ENCODE peak calls at places on chromosomes 11 and 22, in five cellular contexts. L is OCI-LY7, D is right atrium auricular region, T is aorta, W is Panc1. P is an unnamed sample.
A peak's percentile ranks its signal among the peaks of the same experiment; 100 is the strongest.

GRCh38 chr11:8063319-8063718 is 17.7 kb upstream of the TUB start:
- DNase-seq in L (no peak), D (peak; percentile 80), T (no peak), W (no peak), P (no peak)

GRCh38 chr11:117621226-117621625 is 175.8 kb downstream of the DSCAML1 start:
- DNase-seq in L (peak; percentile 3), D (no peak), T (no peak), W (no peak), P (no peak)

GRCh38 chr11:62721994-62722393 is 5.3 kb downstream of the HNRNPUL2 start:
- DNase-seq in L (no peak), D (no peak), T (no peak), W (no peak), P (no peak)

GRCh38 chr22:43482310-43482625 is 70.5 kb downstream of the MPPED1 start:
- DNase-seq in L (no peak), D (no peak), T (peak; percentile 64), W (no peak), P (no peak)

GRCh38 chr11:94665116-94665659 is 98.0 kb downstream of the PIWIL4 start:
- DNase-seq in L (no peak), D (no peak), T (no peak), W (no peak), P (no peak)

GRCh38 chr22:46052801-46053562 is 76.0 kb upstream of the WNT7B start:
- DNase-seq in L (peak; percentile 38), D (no peak), T (peak; percentile 77), W (no peak), P (peak; percentile 66)

GRCh38 chr11:133414503-133414902 is 117.8 kb downstream of the OPCML start:
- DNase-seq in L (no peak), D (no peak), T (no peak), W (no peak), P (no peak)

GRCh38 chr11:84558085-84558905 is 1068.8 kb downstream of the DLG2 start:
- DNase-seq in L (peak; percentile 74), D (no peak), T (no peak), W (peak; percentile 20), P (no peak)

GRCh38 chr11:11396290-11397042 is 43.4 kb upstream of the CSNK2A3 start:
- DNase-seq in L (no peak), D (no peak), T (no peak), W (no peak), P (no peak)

GRCh38 chr11:119937412-119937811 is 200.5 kb downstream of the TRIM29 start:
- DNase-seq in L (no peak), D (no peak), T (no peak), W (no peak), P (no peak)

GRCh38 chr11:114197799-114198500 is 98.2 kb upstream of the NNMT start:
- DNase-seq in L (no peak), D (peak; percentile 90), T (peak; percentile 89), W (no peak), P (no peak)

GRCh38 chr11:120974466-120974865 is 49.4 kb upstream of the TBCEL start:
- DNase-seq in L (no peak), D (no peak), T (no peak), W (no peak), P (no peak)

GRCh38 chr11:122105009-122105828 is 10.8 kb downstream of the BLID start:
- DNase-seq in L (no peak), D (no peak), T (no peak), W (no peak), P (no peak)

GRCh38 chr22:47587361-47587760 is 824.9 kb downstream of the TBC1D22A start:
- DNase-seq in L (no peak), D (no peak), T (peak; percentile 11), W (no peak), P (no peak)

GRCh38 chr22:47586038-47586437 is 823.6 kb downstream of the TBC1D22A start:
- DNase-seq in L (no peak), D (no peak), T (peak; percentile 2), W (no peak), P (no peak)

GRCh38 chr22:47587861-47588582 is 825.6 kb downstream of the TBC1D22A start:
- DNase-seq in L (no peak), D (no peak), T (peak; percentile 14), W (no peak), P (no peak)

GRCh38 chr22:47588583-47588970 is 826.1 kb downstream of the TBC1D22A start:
- DNase-seq in L (no peak), D (no peak), T (peak; percentile 13), W (no peak), P (no peak)

GRCh38 chr22:47586946-47587345 is 824.5 kb downstream of the TBC1D22A start:
- DNase-seq in L (no peak), D (no peak), T (peak; percentile 66), W (no peak), P (no peak)
- H3K9me3 ChIP-seq in L (peaks cover 19% of the 10 kb centered on the region), D (peaks cover 20% of the 10 kb centered on the region), T (no peaks in the 10 kb centered on the region), W (peaks cover 3% of the 10 kb centered on the region), P (peaks cover 3% of the 10 kb centered on the region)

GRCh38 chr11:91587131-91587530 is 637.5 kb upstream of the FAT3 start:
- DNase-seq in L (no peak), D (no peak), T (no peak), W (no peak), P (no peak)

GRCh38 chr11:91591021-91591420 is 633.6 kb upstream of the FAT3 start:
- DNase-seq in L (no peak), D (no peak), T (no peak), W (no peak), P (no peak)

DNA sequence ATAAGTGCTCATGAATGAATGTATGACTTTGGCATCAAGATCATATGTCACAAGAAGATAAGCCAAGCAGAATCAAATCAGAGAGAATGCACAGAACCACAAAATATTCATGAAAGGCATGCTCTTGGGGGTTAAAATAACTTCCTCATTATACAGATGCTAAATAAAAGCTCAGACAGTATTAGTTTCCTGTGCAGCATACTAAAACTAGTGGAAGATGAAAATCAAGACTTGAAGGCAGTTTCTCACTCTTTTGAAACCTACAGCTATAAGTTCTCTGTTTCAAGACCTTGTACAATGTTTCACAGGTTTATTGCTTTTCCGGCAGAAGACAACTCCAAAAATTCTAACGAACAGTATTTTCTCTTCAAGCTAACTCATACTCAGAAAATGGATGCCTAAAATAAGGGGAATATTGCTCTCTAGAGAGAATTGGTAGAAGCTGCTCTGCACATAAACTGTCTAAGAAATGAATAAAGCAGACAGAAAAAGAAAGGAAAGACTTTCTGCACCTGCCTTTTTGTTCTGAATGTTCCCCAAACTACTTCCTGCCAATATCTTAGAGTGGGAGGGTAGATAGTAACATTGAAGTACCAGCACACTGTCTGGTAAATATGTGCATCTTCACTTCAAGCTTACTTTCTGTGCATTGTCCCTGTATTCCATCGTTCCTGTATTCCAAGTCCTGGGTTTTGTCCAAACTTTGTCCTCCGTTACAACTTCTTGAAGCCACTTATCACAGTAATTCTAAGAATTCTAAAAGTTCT is 639.4 kb upstream of the FAT3 start:
- DNase-seq in L (no peak), D (no peak), T (no peak), W (no peak), P (no peak)
- H3K9me3 ChIP-seq in L (no peaks in the 10 kb centered on the region), D (no peaks in the 10 kb centered on the region), T (no peaks in the 10 kb centered on the region), W (no peaks in the 10 kb centered on the region), P (no peaks in the 10 kb centered on the region)

GRCh38 chr22:47563406-47564157 is 801.1 kb downstream of the TBC1D22A start:
- DNase-seq in L (no peak), D (peak; percentile 13), T (peak; percentile 27), W (no peak), P (no peak)

GRCh38 chr22:47564158-47564450 is 801.7 kb downstream of the TBC1D22A start:
- DNase-seq in L (no peak), D (peak; percentile 26), T (no peak), W (no peak), P (no peak)

GRCh38 chr22:47567126-47567730 is 804.8 kb downstream of the TBC1D22A start:
- DNase-seq in L (no peak), D (no peak), T (peak; percentile 39), W (no peak), P (no peak)

GRCh38 chr22:47565607-47566006 is 803.2 kb downstream of the TBC1D22A start:
- DNase-seq in L (no peak), D (peak; percentile 36), T (no peak), W (no peak), P (no peak)

GRCh38 chr22:47564651-47565050 is 802.2 kb downstream of the TBC1D22A start:
- DNase-seq in L (no peak), D (peak; percentile 34), T (no peak), W (no peak), P (no peak)
- H3K9me3 ChIP-seq in L (no peaks in the 10 kb centered on the region), D (no peaks in the 10 kb centered on the region), T (no peaks in the 10 kb centered on the region), W (no peaks in the 10 kb centered on the region), P (no peaks in the 10 kb centered on the region)

GRCh38 chr22:47495102-47495501 is 732.7 kb downstream of the TBC1D22A start:
- DNase-seq in L (peak; percentile 62), D (no peak), T (no peak), W (no peak), P (no peak)

GRCh38 chr22:47497666-47498065 is 735.2 kb downstream of the TBC1D22A start:
- DNase-seq in L (no peak), D (no peak), T (no peak), W (no peak), P (no peak)

GRCh38 chr22:47504962-47505361 is 742.5 kb downstream of the TBC1D22A start:
- DNase-seq in L (no peak), D (no peak), T (no peak), W (no peak), P (no peak)

DNA sequence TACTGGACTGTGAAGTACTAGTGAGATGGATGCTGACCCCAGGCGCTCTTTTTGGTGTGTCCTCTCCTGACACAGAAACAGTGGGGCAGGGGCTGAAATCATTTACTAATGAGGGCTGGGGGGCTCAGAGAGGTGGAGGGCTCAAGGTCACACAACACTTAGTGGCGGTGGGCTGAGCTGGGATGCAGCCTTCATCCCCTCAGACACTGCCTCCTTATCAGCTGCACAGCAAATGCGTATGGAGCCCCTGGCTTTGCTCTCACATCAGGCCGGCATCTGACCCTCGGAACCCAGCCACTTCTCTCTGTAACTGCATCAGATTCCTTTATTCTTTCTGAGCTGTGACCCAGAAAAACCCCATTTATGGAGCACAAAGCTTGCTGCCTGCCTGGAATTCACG is 736.5 kb downstream of the TBC1D22A start:
- DNase-seq in L (no peak), D (no peak), T (no peak), W (no peak), P (no peak)
- H3K9me3 ChIP-seq in L (peaks cover 23% of the 10 kb centered on the region), D (peaks cover 35% of the 10 kb centered on the region), T (peaks cover 3% of the 10 kb centered on the region), W (no peaks in the 10 kb centered on the region), P (peaks cover 2% of the 10 kb centered on the region)

GRCh38 chr11:127627629-127628462 is 627.3 kb upstream of the KIRREL3 start:
- DNase-seq in L (no peak), D (no peak), T (no peak), W (no peak), P (peak; percentile 47)

GRCh38 chr11:127632546-127632945 is 632.0 kb upstream of the KIRREL3 start:
- DNase-seq in L (no peak), D (no peak), T (no peak), W (no peak), P (no peak)

GRCh38 chr11:127625402-127625801 is 624.8 kb upstream of the KIRREL3 start:
- DNase-seq in L (no peak), D (no peak), T (no peak), W (no peak), P (no peak)

GRCh38 chr11:127628463-127628785 is 627.9 kb upstream of the KIRREL3 start:
- DNase-seq in L (no peak), D (no peak), T (no peak), W (no peak), P (no peak)

GRCh38 chr11:127629200-127629599 is 628.6 kb upstream of the KIRREL3 start:
- DNase-seq in L (no peak), D (no peak), T (no peak), W (no peak), P (no peak)
- H3K9me3 ChIP-seq in L (no peaks in the 10 kb centered on the region), D (no peaks in the 10 kb centered on the region), T (no peaks in the 10 kb centered on the region), W (no peaks in the 10 kb centered on the region), P (no peaks in the 10 kb centered on the region)

P was measured in RWPE2.